ENCODE peak calls at places on chromosomes 16 and 17, in six cellular contexts. E is heart left ventricle; F is CD4-positive, alpha-beta T cell; G is AG04450; A is fibroblast of lung; K is esophagus squamous epithelium. I is an unnamed sample.

GRCh38 chr17:69643686-69644085 is 229.2 kb downstream of the MAP2K6 start:
- DNase-seq in K (no peak), E (no peak), G (no peak), F (no peak), A (no peak), I (no peak)

GRCh38 chr16:75727221-75727620 is 931 bp upstream of the CPHXL start:
- DNase-seq in G (no peak), F (no peak), K (no peak), E (no peak), A (no peak), I (no peak)

GRCh38 chr17:72588561-72588960 is 467.7 kb downstream of the SOX9 start:
- DNase-seq in G (no peak), A (peak; percentile 22), F (no peak), E (no peak), K (no peak), I (no peak)

GRCh38 chr17:74825003-74825627 is 34.6 kb downstream of the GRIN2C start:
- DNase-seq in E (no peak), F (no peak), K (no peak), A (no peak), G (no peak), I (no peak)

GRCh38 chr17:28811594-28812135 is 30.9 kb downstream of the FAM222B start:
- DNase-seq in F (no peak), A (peak; percentile 30), G (no peak), E (no peak), K (no peak), I (no peak)

GRCh38 chr17:79800325-79801155 is 3.7 kb upstream of the CBX8 start:
- DNase-seq in E (no peak), A (peak; percentile 57), F (no peak), K (no peak), G (no peak), I (peak; percentile 64)

GRCh38 chr16:67183-67791 is 5.1 kb downstream of the RHBDF1 start:
- DNase-seq in K (no peak), G (no peak), E (peak; percentile 55), F (no peak), A (no peak), I (peak; percentile 61)

GRCh38 chr17:50593321-50593720 is 32.8 kb downstream of the CACNA1G start:
- DNase-seq in F (no peak), E (peak; percentile 83), K (no peak), A (no peak), G (no peak), I (peak; percentile 86)

GRCh38 chr17:35476283-35476820 is 27.8 kb upstream of the SLFN13 start:
- DNase-seq in E (no peak), A (no peak), K (no peak), G (no peak), F (no peak), I (no peak)

GRCh38 chr16:1745181-1745899 is 26.0 kb downstream of the NME3 start:
- DNase-seq in E (no peak), K (no peak), F (no peak), G (peak; percentile 26), A (no peak), I (no peak)

GRCh38 chr17:45098869-45099616 is 33.3 kb downstream of the PLCD3 start:
- DNase-seq in A (peak; percentile 81), F (peak; percentile 64), K (no peak), G (peak; percentile 44), E (peak; percentile 93), I (peak; percentile 90)

GRCh38 chr16:68770671-68771070 is 33.6 kb downstream of the CDH1 start:
- DNase-seq in E (no peak), F (no peak), G (no peak), A (no peak), K (no peak), I (no peak)

GRCh38 chr17:3794890-3795757 is 5.9 kb downstream of the ITGAE start:
- DNase-seq in G (no peak), K (no peak), A (no peak), F (no peak), E (no peak), I (no peak)

GRCh38 chr17:48333034-48333491 is 97.0 kb downstream of the SKAP1 start:
- DNase-seq in F (no peak), E (no peak), G (no peak), K (no peak), A (peak; percentile 51), I (no peak)

GRCh38 chr17:81125573-81126081 is 39.7 kb upstream of the PVALEF start:
- DNase-seq in K (no peak), A (no peak), E (no peak), F (no peak), G (no peak), I (no peak)

GRCh38 chr17:45229681-45230409 is 8.2 kb downstream of the FMNL1 start:
- DNase-seq in A (no peak), E (peak; percentile 73), F (no peak), G (no peak), K (no peak), I (no peak)

GRCh38 chr17:45425125-45425983 is 7.3 kb downstream of the ARHGAP27 start:
- DNase-seq in A (peak; percentile 62), F (no peak), E (peak; percentile 70), K (no peak), G (peak; percentile 50), I (peak; percentile 91)

GRCh38 chr17:18959071-18959844 is 7.3 kb downstream of the SLC5A10 start:
- DNase-seq in K (no peak), G (no peak), E (no peak), A (no peak), F (no peak), I (no peak)

GRCh38 chr16:78748471-78748929 is 649.0 kb downstream of the WWOX start:
- DNase-seq in G (no peak), A (no peak), K (no peak), E (no peak), F (no peak), I (no peak)

GRCh38 chr17:78838574-78839005 is 2.0 kb downstream of the USP36 start:
- DNase-seq in G (no peak), F (no peak), K (no peak), A (no peak), E (no peak), I (no peak)

GRCh38 chr17:77572065-77572601 is 386.4 kb upstream of the TNRC6C start:
- DNase-seq in K (no peak), F (no peak), A (no peak), E (no peak), G (no peak), I (peak; percentile 33)

GRCh38 chr17:7922499-7923289 is 6.6 kb upstream of the RNF227 start:
- DNase-seq in F (peak; percentile 75), K (no peak), A (peak; percentile 85), E (peak; percentile 92), G (peak; percentile 37), I (peak; percentile 93)

GRCh38 chr17:21171309-21171922 is 42.5 kb downstream of the TMEM11 start:
- DNase-seq in F (no peak), K (no peak), G (no peak), E (no peak), A (no peak), I (no peak)

GRCh38 chr17:81339502-81340296 is 44.6 kb upstream of the SLC38A10 start:
- DNase-seq in E (no peak), A (no peak), K (no peak), G (no peak), F (no peak), I (peak; percentile 78)

GRCh38 chr17:58294034-58294433 is 13.3 kb upstream of the MPO start:
- DNase-seq in K (no peak), F (no peak), A (no peak), E (no peak), G (no peak), I (no peak)

GRCh38 chr17:50466371-50467113 is 2.1 kb downstream of the CHAD start:
- DNase-seq in A (no peak), G (no peak), E (no peak), F (no peak), K (no peak), I (no peak)

DNA sequence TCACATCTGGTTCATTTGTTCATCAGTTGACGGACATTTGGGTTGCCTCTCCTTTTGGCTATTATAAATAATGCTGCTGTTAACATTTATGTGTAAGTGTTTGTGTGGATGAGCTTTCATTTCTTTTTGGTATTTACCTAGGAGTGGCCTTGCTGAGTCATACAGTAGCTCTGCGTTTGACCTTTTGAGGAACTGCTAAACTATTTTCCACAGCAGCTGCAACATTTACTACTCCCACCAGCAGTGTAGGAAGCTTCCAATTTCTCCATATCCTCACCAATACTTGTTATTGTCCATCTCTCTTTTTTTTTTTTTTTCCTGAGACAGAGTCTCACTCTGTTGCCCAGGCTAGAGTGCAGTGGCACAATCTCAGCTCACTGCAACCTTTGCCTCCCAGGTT is 20.7 kb upstream of the PLCG2 start:
- DNase-seq in G (no peak), A (no peak), F (no peak), K (no peak), E (no peak), I (no peak)
- H3K27ac ChIP-seq in G (no peak overlapping the region), A (no peak overlapping the region), F (no peak overlapping the region), K (peak overlapping the region; percentile 38), E (no peak overlapping the region), I (no peak overlapping the region)

DNA sequence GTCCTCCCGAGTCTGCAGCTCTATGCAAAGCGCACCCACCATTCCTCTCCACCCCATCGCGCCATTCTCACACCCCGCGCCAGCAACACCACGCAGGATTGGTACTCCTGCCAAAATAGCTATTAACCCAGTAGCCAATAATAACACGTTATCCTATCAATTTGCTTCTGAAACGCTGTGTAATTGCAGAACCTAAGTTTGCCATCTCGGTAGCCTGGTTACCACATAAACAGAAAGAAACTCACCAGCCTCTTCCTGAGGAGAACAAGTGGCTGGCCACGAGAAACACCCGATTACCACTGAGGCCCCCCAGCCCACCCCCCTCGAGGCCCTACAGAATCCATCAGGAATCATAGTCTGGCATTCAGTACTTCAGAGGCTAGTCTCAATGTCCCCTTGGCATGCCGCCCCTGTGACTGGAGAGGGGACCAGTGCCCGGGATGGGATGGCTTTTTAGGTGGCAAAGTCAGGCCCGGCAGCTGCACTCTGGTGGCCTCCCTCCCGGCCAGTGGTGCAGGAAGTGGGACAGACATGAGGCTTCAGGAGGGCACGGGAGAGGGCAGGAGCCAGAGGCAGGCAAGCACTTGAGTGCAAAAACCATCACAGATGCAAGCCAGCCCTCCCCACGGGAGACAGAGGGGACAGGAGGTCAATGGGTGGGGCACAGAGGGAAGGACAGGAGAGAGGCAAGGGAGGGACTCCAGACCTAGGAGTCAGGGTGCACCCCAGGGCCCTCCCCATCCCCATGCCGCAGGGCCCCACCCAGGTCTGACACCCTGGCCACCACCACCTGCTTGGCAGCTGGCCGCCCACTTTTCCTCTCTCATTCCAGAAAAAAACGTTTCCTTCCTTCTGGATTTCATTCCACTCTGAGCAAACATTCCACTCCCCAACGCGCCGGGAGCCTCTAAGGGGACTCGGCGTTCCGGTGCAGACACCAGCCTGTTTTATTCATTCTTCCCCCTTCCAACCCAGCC is 192.5 kb downstream of the ZNF423 start:
- DNase-seq in F (no peak), G (no peak), E (peak; percentile 61), K (no peak), A (no peak), I (no peak)
- H3K27ac ChIP-seq in F (no peak overlapping the region), G (no peak overlapping the region), E (peak overlapping the region; percentile 78), K (peak overlapping the region; percentile 74), A (no peak overlapping the region), I (no peak overlapping the region)

GRCh38 chr17:67435122-67435521 is 58.0 kb downstream of the PITPNC1 start:
- DNase-seq in F (peak; percentile 43), E (no peak), G (no peak), K (no peak), A (no peak), I (no peak)
- H3K27ac ChIP-seq in F (peak overlapping the region; percentile 79), E (peak overlapping the region; percentile 83), G (no peak overlapping the region), K (peak overlapping the region; percentile 38), A (no peak overlapping the region), I (peak overlapping the region; percentile 58)

DNA sequence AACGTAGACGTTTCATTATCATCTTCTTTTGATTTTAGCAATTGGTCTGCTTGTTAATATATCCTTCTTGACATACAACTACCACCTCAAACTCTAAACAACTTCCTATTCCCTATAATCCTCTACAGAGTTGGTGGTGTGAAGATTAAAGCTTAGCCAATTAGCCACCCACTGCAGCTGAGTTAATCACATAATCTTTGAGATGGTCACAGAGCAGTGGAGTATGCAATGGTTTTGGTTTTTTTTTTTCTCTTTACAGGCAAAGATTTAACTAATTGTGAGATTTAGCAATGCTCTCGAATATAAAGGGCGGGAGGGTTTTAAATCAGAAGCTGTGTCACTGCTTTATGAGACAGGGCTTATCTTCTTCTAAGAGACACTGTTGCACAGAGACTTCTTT is 37.0 kb downstream of the STX8 start:
- DNase-seq in A (no peak), G (no peak), K (no peak), E (no peak), F (no peak), I (no peak)
- H3K27ac ChIP-seq in A (no peak overlapping the region), G (no peak overlapping the region), K (no peak overlapping the region), E (no peak overlapping the region), F (no peak overlapping the region), I (no peak overlapping the region)